ENCODE peak calls at places on chromosomes 16 and 17, in four cellular contexts. J is T-helper 2 cell, R is nucleus accumbens, Z is GM04503. N is an unnamed sample.
A peak's percentile ranks its signal among the peaks of the same experiment; 100 is the strongest.

GRCh38 chr17:48522990-48523389 is 7.8 kb downstream of the HOXB1 start:
- DNase-seq in Z (no peak), R (no peak), J (no peak), N (no peak)

GRCh38 chr16:74745109-74745615 is 29.5 kb downstream of the FA2H start:
- DNase-seq in J (no peak), Z (no peak), R (no peak), N (no peak)

GRCh38 chr17:81713004-81713555 is 996 bp downstream of the SLC25A10 start:
- DNase-seq in Z (no peak), R (no peak), J (no peak), N (no peak)

GRCh38 chr16:66269631-66270332 is 96.7 kb upstream of the CDH5 start:
- DNase-seq in R (no peak), J (no peak), Z (no peak), N (no peak)

GRCh38 chr16:88686439-88687253 is at the start of gene SNAI3:
- DNase-seq in R (peak; percentile 48), Z (no peak), J (peak; percentile 80), N (peak; percentile 69)

GRCh38 chr16:53504161-53504663 is 1.2 kb upstream of the AKTIP start:
- DNase-seq in R (peak; percentile 57), Z (peak; percentile 55), J (no peak), N (no peak)

GRCh38 chr16:47774661-47775060 is 313.5 kb downstream of the PHKB start:
- DNase-seq in J (no peak), R (no peak), Z (no peak), N (no peak)

GRCh38 chr17:79388556-79389295 is 222.1 kb downstream of the RBFOX3 start:
- DNase-seq in R (peak; percentile 39), J (no peak), Z (no peak), N (no peak)

GRCh38 chr17:27384721-27385120 is 71.5 kb upstream of the KSR1 start:
- DNase-seq in Z (no peak), J (no peak), R (no peak), N (no peak)

GRCh38 chr16:14358697-14359305 is 271.3 kb downstream of the PARN start:
- DNase-seq in Z (no peak), R (no peak), J (no peak), N (no peak)

GRCh38 chr16:11727945-11728543 is 14.6 kb downstream of the TXNDC11 start:
- DNase-seq in J (no peak), Z (no peak), R (no peak), N (no peak)

GRCh38 chr17:77654296-77654695 is 304.2 kb upstream of the TNRC6C start:
- DNase-seq in Z (no peak), R (no peak), J (no peak), N (no peak)

GRCh38 chr17:47822785-47823184 is 1.2 kb upstream of the OSBPL7 start:
- DNase-seq in Z (no peak), R (no peak), J (no peak), N (no peak)

GRCh38 chr17:61443475-61443882 is 8.7 kb upstream of the TBX4 start:
- DNase-seq in J (no peak), R (no peak), Z (no peak), N (no peak)

GRCh38 chr16:67528870-67529638 is 425 bp downstream of the RIPOR1 start:
- DNase-seq in Z (no peak), R (no peak), J (no peak), N (no peak)

GRCh38 chr17:67365762-67366192 is 600 bp downstream of the PSMD12 start:
- DNase-seq in J (no peak), Z (no peak), R (no peak), N (no peak)

GRCh38 chr17:21249911-21250703 is 3.1 kb downstream of the NATD1 start:
- DNase-seq in Z (no peak), J (no peak), R (no peak), N (no peak)

GRCh38 chr17:79840204-79840988 is 1.2 kb upstream of the CBX4 start:
- DNase-seq in Z (no peak), J (no peak), R (no peak), N (no peak)

GRCh38 chr16:30359871-30360170 is 4.7 kb upstream of the CD2BP2 start:
- DNase-seq in R (no peak), J (no peak), Z (no peak), N (no peak)

GRCh38 chr17:75075597-75076253 is 12.0 kb upstream of the SLC16A5 start:
- DNase-seq in R (no peak), Z (no peak), J (no peak), N (no peak)

GRCh38 chr16:50859628-50860360 is 117.9 kb downstream of the CYLD start:
- DNase-seq in J (no peak), Z (no peak), R (no peak), N (no peak)

GRCh38 chr16:24689128-24689527 is 40.3 kb upstream of the TNRC6A start:
- DNase-seq in J (no peak), Z (peak; percentile 26), R (no peak), N (no peak)